ENCODE peak calls at places on chromosomes 2 and 18, in four cellular contexts. N, T, X and V are unnamed samples.

GRCh38 chr2:112542974-112543760 is 902 bp downstream of the POLR1B start:
- DNase-seq in T (peak), X (peak), N (no peak), V (peak)

GRCh38 chr2:240234503-240234951 is 94.1 kb upstream of the OTOS start:
- DNase-seq in T (no peak), N (no peak), X (peak), V (no peak)

GRCh38 chr2:179355881-179356280 is 91.2 kb upstream of the SESTD1 start:
- DNase-seq in T (no peak), X (no peak), N (no peak), V (peak)

GRCh38 chr2:25376750-25377621 is 35.3 kb upstream of the DNMT3A start:
- DNase-seq in N (peak), X (peak), T (peak), V (peak)

GRCh38 chr2:232713505-232713904 is 16.4 kb downstream of the GIGYF2 start:
- DNase-seq in N (no peak), X (no peak), T (no peak), V (no peak)

GRCh38 chr2:194822097-194822496 is 834.9 kb upstream of the SLC39A10 start:
- DNase-seq in X (no peak), N (no peak), T (no peak), V (no peak)

GRCh38 chr18:69817335-69817935 is 130.2 kb downstream of the CD226 start:
- DNase-seq in N (no peak), X (no peak), T (peak), V (peak)

GRCh38 chr2:70203086-70203485 is 12.3 kb upstream of the C2orf42 start:
- DNase-seq in X (no peak), T (no peak), N (no peak), V (no peak)

GRCh38 chr18:70523798-70524182 is 234.9 kb downstream of the SOCS6 start:
- DNase-seq in T (no peak), X (no peak), N (no peak), V (no peak)

GRCh38 chr2:74181739-74182138 is 3.1 kb upstream of the MOB1A start:
- DNase-seq in X (no peak), N (no peak), T (no peak), V (no peak)

GRCh38 chr2:15238028-15238427 is 323.1 kb downstream of the NBAS start:
- DNase-seq in N (no peak), X (no peak), T (no peak), V (no peak)

GRCh38 chr2:192267484-192267883 is 72.8 kb upstream of the TMEFF2 start:
- DNase-seq in N (no peak), X (no peak), T (peak), V (peak)

GRCh38 chr2:60834270-60834717 is 47.1 kb upstream of the REL start:
- DNase-seq in N (no peak), T (no peak), X (no peak), V (no peak)

GRCh38 chr2:79487371-79487770 is 25.5 kb upstream of the CTNNA2 start:
- DNase-seq in X (no peak), T (no peak), N (no peak), V (no peak)

GRCh38 chr2:184646177-184646576 is 47.8 kb downstream of the ZNF804A start:
- DNase-seq in X (no peak), T (peak), N (no peak), V (peak)

GRCh38 chr2:239034561-239035341 is 186.9 kb downstream of the TWIST2 start:
- DNase-seq in T (no peak), N (no peak), X (no peak), V (no peak)

GRCh38 chr18:25175558-25175957 is 176.4 kb downstream of the ZNF521 start:
- DNase-seq in T (no peak), N (no peak), X (no peak), V (no peak)

GRCh38 chr2:31138037-31138962 is at the start of gene GALNT14:
- DNase-seq in T (peak), N (peak), X (peak), V (peak)
- TF ChIP-seq CTCF in T (peak), N (peak), X (peak), V (peak)

GRCh38 chr2:45484965-45485364 is 126.1 kb downstream of the SRBD1 start:
- DNase-seq in N (no peak), X (no peak), T (no peak), V (no peak)

DNA sequence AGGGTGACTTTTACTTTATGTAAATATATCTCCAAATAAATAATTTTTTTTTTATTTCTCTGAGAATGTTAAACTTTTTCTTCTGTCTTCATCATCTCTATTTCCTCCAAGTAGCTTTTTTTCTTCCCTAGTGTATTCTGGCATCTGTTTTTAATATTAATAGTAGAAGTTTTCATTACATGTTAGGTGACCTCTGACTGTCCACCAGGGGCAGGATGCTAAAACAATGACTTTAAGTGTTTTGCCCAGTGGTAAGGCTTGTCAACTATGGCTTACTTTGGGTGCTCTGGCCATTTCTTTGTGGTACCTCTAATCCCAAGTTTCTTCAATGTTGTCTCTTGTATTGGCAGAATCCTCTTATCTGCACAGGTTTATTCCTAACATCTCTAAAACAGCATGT is 127.1 kb downstream of the SRBD1 start:
- DNase-seq in N (no peak), T (no peak), X (no peak), V (peak)
- TF ChIP-seq CTCF in N (peak), T (peak), X (no peak), V (peak)

GRCh38 chr2:63488118-63488713 is 100.1 kb downstream of the WDPCP start:
- DNase-seq in T (peak), N (no peak), X (peak), V (peak)
- TF ChIP-seq CTCF in T (peak), N (peak), X (peak), V (peak)

DNA sequence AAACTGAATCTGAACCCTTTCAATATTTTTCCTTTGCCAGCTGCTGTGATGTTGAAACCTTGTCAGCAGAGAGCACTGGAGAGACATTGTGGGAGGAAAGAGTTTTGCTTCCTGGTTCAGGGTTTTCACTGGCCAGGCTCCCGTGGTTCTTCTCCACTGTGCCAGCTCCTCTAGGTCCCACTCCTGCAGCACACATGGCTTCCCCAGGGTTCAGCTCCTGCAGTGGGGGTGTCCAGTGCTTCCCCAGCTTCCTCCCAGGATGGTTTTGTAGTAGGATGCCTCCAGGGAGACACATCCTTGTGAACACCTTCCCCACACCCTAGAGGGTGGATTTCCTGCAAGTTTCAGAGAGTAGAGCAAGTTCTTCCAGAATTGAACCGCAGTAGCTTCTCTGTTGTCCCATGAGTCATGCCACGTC is 24.0 kb upstream of the SULT1C3 start:
- DNase-seq in T (no peak), N (no peak), X (peak), V (peak)
- TF ChIP-seq CTCF in T (peak), N (peak), X (peak), V (peak)

GRCh38 chr2:222861411-222862067 is 703 bp downstream of the ACSL3 start:
- DNase-seq in X (peak), N (peak), T (no peak), V (no peak)

GRCh38 chr2:222859786-222860726 is 780 bp upstream of the ACSL3 start:
- DNase-seq in T (peak), N (peak), X (peak), V (peak)

GRCh38 chr2:222862915-222863544 is 2.2 kb downstream of the ACSL3 start:
- DNase-seq in N (no peak), T (no peak), X (no peak), V (no peak)

GRCh38 chr2:222862068-222862914 is 1.5 kb downstream of the ACSL3 start:
- DNase-seq in X (peak), T (no peak), N (no peak), V (peak)

GRCh38 chr2:222860740-222861410 is at the start of gene ACSL3:
- DNase-seq in T (peak), N (peak), X (peak), V (peak)
- TF ChIP-seq CTCF in T (no peak), N (peak), X (no peak), V (peak)